ENCODE peak calls at places on chromosomes 5 and 9, in five cellular contexts. C, B, P, Q and Z are unnamed samples.

GRCh38 chr9:19788614-19789271 is at the start of gene SLC24A2:
- DNase-seq in B (no peak), Q (peak), C (no peak), P (no peak), Z (no peak)

GRCh38 chr5:143409972-143410371 is 6.5 kb upstream of the NR3C1 start:
- DNase-seq in P (no peak), B (no peak), Q (no peak), C (no peak), Z (no peak)

GRCh38 chr5:148967783-148968182 is 95.1 kb downstream of the SH3TC2 start:
- DNase-seq in P (no peak), B (no peak), Q (no peak), C (no peak), Z (no peak)

GRCh38 chr9:83537331-83538171 is 650 bp downstream of the FRMD3 start:
- DNase-seq in Q (no peak), B (no peak), P (no peak), C (no peak), Z (no peak)

GRCh38 chr9:133700861-133701320 is 37.3 kb downstream of the SARDH start:
- DNase-seq in B (no peak), P (no peak), Q (no peak), C (no peak), Z (no peak)

GRCh38 chr5:122312670-122312988 is 592 bp downstream of the SNCAIP start:
- DNase-seq in P (no peak), C (no peak), B (peak), Q (peak), Z (no peak)

GRCh38 chr5:174535691-174536090 is 188.7 kb upstream of the MSX2 start:
- DNase-seq in Q (no peak), B (no peak), C (no peak), P (no peak), Z (no peak)

GRCh38 chr5:157913575-157913974 is 54.6 kb upstream of the CLINT1 start:
- DNase-seq in C (no peak), B (no peak), P (no peak), Q (no peak), Z (no peak)